ENCODE peak calls at places on chromosome 21, in seven cellular contexts. One of them, this sample, is unnamed.

GRCh38 chr21:34835526-34835925 is 166.7 kb downstream of the CLIC6 start:
- DNase-seq in uterus: peak; percentile 41
- DNase-seq in H1: no peak
- DNase-seq in right atrium auricular region: peak; percentile 80
- DNase-seq in transverse colon: peak; percentile 23
- DNase-seq in colonic mucosa: no peak
- DNase-seq in IMR-90: no peak
- DNase-seq in this sample: peak; percentile 59

GRCh38 chr21:32920474-32920873 is 105.3 kb upstream of the OLIG2 start:
- DNase-seq in transverse colon: no peak
- DNase-seq in right atrium auricular region: no peak
- DNase-seq in colonic mucosa: no peak
- DNase-seq in uterus: no peak
- DNase-seq in IMR-90: no peak
- DNase-seq in H1: no peak
- DNase-seq in this sample: peak; percentile 49

GRCh38 chr21:35905973-35906357 is 154.4 kb downstream of the SETD4 start:
- DNase-seq in IMR-90: no peak
- DNase-seq in uterus: no peak
- DNase-seq in transverse colon: no peak
- DNase-seq in colonic mucosa: no peak
- DNase-seq in right atrium auricular region: no peak
- DNase-seq in H1: no peak
- DNase-seq in this sample: no peak

GRCh38 chr21:34730194-34730593 is 61.4 kb downstream of the CLIC6 start:
- DNase-seq in H1: no peak
- DNase-seq in colonic mucosa: no peak
- DNase-seq in right atrium auricular region: no peak
- DNase-seq in uterus: no peak
- DNase-seq in IMR-90: no peak
- DNase-seq in transverse colon: no peak
- DNase-seq in this sample: no peak

GRCh38 chr21:21730524-21730923 is 732.3 kb downstream of the NCAM2 start:
- DNase-seq in right atrium auricular region: no peak
- DNase-seq in H1: no peak
- DNase-seq in IMR-90: peak; percentile 32
- DNase-seq in transverse colon: no peak
- DNase-seq in colonic mucosa: no peak
- DNase-seq in uterus: no peak
- DNase-seq in this sample: no peak

GRCh38 chr21:29376556-29376955 is 77.8 kb downstream of the BACH1 start:
- DNase-seq in transverse colon: peak; percentile 42
- DNase-seq in colonic mucosa: peak; percentile 52
- DNase-seq in IMR-90: no peak
- DNase-seq in right atrium auricular region: no peak
- DNase-seq in H1: peak; percentile 67
- DNase-seq in uterus: peak; percentile 16
- DNase-seq in this sample: peak; percentile 92

GRCh38 chr21:22536511-22536910 is 1538.3 kb downstream of the NCAM2 start:
- DNase-seq in colonic mucosa: no peak
- DNase-seq in transverse colon: no peak
- DNase-seq in H1: no peak
- DNase-seq in uterus: no peak
- DNase-seq in right atrium auricular region: no peak
- DNase-seq in IMR-90: no peak
- DNase-seq in this sample: no peak

GRCh38 chr21:34994646-34995631 is 54.2 kb downstream of the RUNX1 start:
- DNase-seq in colonic mucosa: no peak
- DNase-seq in transverse colon: no peak
- DNase-seq in right atrium auricular region: no peak
- DNase-seq in uterus: no peak
- DNase-seq in IMR-90: no peak
- DNase-seq in H1: no peak
- DNase-seq in this sample: no peak

GRCh38 chr21:33198346-33199135 is 31.2 kb upstream of the IFNAR2 start:
- DNase-seq in uterus: no peak
- DNase-seq in H1: no peak
- DNase-seq in right atrium auricular region: peak; percentile 84
- DNase-seq in transverse colon: peak; percentile 35
- DNase-seq in IMR-90: peak; percentile 63
- DNase-seq in colonic mucosa: no peak
- DNase-seq in this sample: no peak

GRCh38 chr21:32359719-32360260 is 33.0 kb downstream of the URB1 start:
- DNase-seq in uterus: no peak
- DNase-seq in transverse colon: no peak
- DNase-seq in IMR-90: no peak
- DNase-seq in H1: no peak
- DNase-seq in colonic mucosa: no peak
- DNase-seq in right atrium auricular region: no peak
- DNase-seq in this sample: no peak

GRCh38 chr21:44865561-44866280 is 7.8 kb downstream of the PTTG1IP start:
- DNase-seq in right atrium auricular region: no peak
- DNase-seq in H1: no peak
- DNase-seq in uterus: no peak
- DNase-seq in transverse colon: no peak
- DNase-seq in colonic mucosa: no peak
- DNase-seq in IMR-90: no peak
- DNase-seq in this sample: no peak
- H3K4me1 ChIP-seq in right atrium auricular region: peaks cover 70% of the 10 kb centered on the region
- H3K4me1 ChIP-seq in H1: peaks cover 14% of the 10 kb centered on the region
- H3K4me1 ChIP-seq in uterus: peaks cover 33% of the 10 kb centered on the region
- H3K4me1 ChIP-seq in transverse colon: peaks cover 55% of the 10 kb centered on the region
- H3K4me1 ChIP-seq in colonic mucosa: peaks cover 13% of the 10 kb centered on the region
- H3K4me1 ChIP-seq in IMR-90: peaks cover 32% of the 10 kb centered on the region
- H3K4me1 ChIP-seq in this sample: peaks cover 22% of the 10 kb centered on the region

DNA sequence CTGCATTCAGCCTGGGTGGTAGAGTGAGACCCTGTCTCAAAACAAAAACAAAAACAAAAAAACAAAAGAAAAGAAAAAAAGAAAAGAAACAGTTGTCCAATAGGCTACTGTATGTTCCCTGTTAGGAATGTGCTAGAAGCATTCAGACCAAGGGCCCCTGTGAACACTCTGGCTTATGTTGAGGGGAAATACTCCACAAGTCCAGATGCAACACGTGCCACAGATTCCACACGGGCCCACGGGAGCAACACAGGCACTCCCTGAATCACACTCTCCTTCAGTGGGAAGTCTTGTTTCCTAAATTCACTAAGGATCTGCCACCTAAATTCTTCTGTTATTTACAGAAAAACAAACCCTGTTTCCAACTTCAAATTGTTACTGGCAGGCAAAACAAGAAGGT is 291.1 kb downstream of the PCP4 start:
- DNase-seq in IMR-90: no peak
- DNase-seq in transverse colon: no peak
- DNase-seq in H1: no peak
- DNase-seq in right atrium auricular region: no peak
- DNase-seq in uterus: no peak
- DNase-seq in colonic mucosa: no peak
- DNase-seq in this sample: no peak
- H3K9me3 ChIP-seq in IMR-90: peaks cover 9% of the 10 kb centered on the region
- H3K9me3 ChIP-seq in transverse colon: no peaks in the 10 kb centered on the region
- H3K9me3 ChIP-seq in H1: no peaks in the 10 kb centered on the region
- H3K9me3 ChIP-seq in right atrium auricular region: no peaks in the 10 kb centered on the region
- H3K9me3 ChIP-seq in uterus: no peaks in the 10 kb centered on the region
- H3K9me3 ChIP-seq in colonic mucosa: no peaks in the 10 kb centered on the region
- H3K9me3 ChIP-seq in this sample: no peaks in the 10 kb centered on the region

DNA sequence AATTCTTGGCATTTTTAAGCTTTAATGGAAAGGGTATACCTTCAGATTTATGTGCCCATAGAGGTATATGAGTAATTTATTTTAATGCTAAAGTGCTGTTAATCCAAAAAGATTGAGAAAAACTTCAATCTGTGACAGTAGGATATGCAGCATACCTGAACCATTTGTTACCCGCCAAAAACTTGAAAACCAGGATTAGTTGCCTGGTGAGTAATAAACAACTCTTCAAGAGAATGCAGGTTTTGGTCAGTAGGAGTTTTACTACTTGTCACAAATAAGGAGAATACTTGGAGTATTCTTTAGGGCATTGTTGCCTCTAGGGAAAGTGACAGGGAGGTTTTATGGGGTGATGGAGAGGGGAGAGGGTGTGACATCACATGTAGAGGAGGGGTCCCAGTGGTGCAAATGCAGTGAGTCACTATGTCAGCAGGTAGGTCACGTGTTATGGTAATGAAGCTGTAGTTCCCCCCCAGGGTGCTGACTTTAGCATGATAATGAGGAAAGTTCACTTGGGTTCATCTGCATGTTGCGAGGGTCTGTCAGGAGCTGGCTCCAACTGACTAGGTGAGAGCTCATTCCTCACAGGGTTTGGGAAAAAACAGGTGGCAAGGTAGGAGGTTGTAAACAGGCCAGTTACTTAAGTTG is 23.1 kb downstream of the USP25 start:
- DNase-seq in uterus: no peak
- DNase-seq in IMR-90: no peak
- DNase-seq in colonic mucosa: no peak
- DNase-seq in transverse colon: no peak
- DNase-seq in H1: peak; percentile 86
- DNase-seq in right atrium auricular region: no peak
- DNase-seq in this sample: peak; percentile 95
- H3K4me1 ChIP-seq in uterus: no peaks in the 10 kb centered on the region
- H3K4me1 ChIP-seq in IMR-90: peaks cover 7% of the 10 kb centered on the region
- H3K4me1 ChIP-seq in colonic mucosa: peaks cover 20% of the 10 kb centered on the region
- H3K4me1 ChIP-seq in transverse colon: peaks cover 73% of the 10 kb centered on the region
- H3K4me1 ChIP-seq in H1: peaks cover 26% of the 10 kb centered on the region
- H3K4me1 ChIP-seq in right atrium auricular region: peaks cover 53% of the 10 kb centered on the region
- H3K4me1 ChIP-seq in this sample: no peaks in the 10 kb centered on the region

DNA sequence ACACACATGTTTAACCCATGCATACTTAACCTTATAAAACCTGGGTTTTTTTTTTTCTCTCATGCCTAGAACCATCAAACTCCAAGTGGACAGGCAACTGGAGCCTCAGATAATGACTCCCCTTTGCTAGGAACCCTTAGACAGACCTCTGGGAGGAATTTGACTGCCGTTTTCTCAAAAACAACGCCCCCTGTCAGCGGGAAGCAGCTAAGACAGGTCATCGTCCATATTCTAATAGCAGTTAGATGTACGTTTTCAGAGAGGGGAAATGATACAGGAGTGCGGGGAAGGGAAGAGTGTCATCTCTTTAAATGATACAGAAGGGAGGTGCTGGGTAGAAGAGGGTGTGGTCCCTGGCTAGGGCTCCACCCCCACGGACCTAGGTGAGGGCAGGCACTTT is 34.7 kb downstream of the LRRC3 start:
- DNase-seq in transverse colon: no peak
- DNase-seq in H1: no peak
- DNase-seq in IMR-90: no peak
- DNase-seq in right atrium auricular region: no peak
- DNase-seq in colonic mucosa: no peak
- DNase-seq in uterus: no peak
- DNase-seq in this sample: no peak
- H3K9me3 ChIP-seq in transverse colon: peaks cover 7% of the 10 kb centered on the region
- H3K9me3 ChIP-seq in H1: peaks cover 9% of the 10 kb centered on the region
- H3K9me3 ChIP-seq in IMR-90: peaks cover 24% of the 10 kb centered on the region
- H3K9me3 ChIP-seq in right atrium auricular region: peaks cover 16% of the 10 kb centered on the region
- H3K9me3 ChIP-seq in colonic mucosa: no peaks in the 10 kb centered on the region
- H3K9me3 ChIP-seq in uterus: no peaks in the 10 kb centered on the region
- H3K9me3 ChIP-seq in this sample: peaks cover 46% of the 10 kb centered on the region

DNA sequence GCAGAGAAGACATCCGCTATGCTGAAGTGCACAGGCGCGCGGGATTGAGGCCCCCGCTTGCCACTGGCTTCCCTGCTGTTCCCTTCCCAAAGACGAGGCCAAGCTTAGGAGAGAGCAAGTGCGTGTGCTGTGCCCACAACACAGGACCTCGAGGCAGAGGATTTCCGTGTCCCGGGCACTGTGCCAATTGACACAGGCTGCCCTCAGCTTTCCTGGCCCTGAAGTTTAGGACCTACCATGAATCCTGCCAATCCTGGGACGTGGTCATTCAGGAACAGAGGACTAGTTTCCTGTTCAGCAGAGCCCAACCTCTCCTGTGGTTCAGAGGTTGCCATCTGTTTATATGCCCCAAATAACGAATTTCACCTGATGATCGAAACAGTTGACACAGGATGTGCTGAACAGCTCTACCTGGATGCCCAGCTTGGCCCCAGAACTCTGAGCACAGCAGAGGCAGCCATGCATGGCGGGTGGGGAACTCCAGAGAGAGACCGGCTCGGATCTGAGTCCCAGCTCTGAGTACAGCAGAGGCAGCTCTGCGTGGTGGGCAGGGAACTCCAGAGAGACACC is 22.0 kb downstream of the SLC37A1 start:
- DNase-seq in right atrium auricular region: no peak
- DNase-seq in colonic mucosa: peak; percentile 55
- DNase-seq in H1: no peak
- DNase-seq in transverse colon: peak; percentile 42
- DNase-seq in IMR-90: no peak
- DNase-seq in uterus: no peak
- DNase-seq in this sample: no peak
- H3K4me1 ChIP-seq in right atrium auricular region: peaks cover 11% of the 10 kb centered on the region
- H3K4me1 ChIP-seq in colonic mucosa: peaks cover 9% of the 10 kb centered on the region
- H3K4me1 ChIP-seq in H1: peaks cover 3% of the 10 kb centered on the region
- H3K4me1 ChIP-seq in transverse colon: peaks cover 36% of the 10 kb centered on the region
- H3K4me1 ChIP-seq in IMR-90: no peaks in the 10 kb centered on the region
- H3K4me1 ChIP-seq in uterus: peaks cover 4% of the 10 kb centered on the region
- H3K4me1 ChIP-seq in this sample: no peaks in the 10 kb centered on the region

DNA sequence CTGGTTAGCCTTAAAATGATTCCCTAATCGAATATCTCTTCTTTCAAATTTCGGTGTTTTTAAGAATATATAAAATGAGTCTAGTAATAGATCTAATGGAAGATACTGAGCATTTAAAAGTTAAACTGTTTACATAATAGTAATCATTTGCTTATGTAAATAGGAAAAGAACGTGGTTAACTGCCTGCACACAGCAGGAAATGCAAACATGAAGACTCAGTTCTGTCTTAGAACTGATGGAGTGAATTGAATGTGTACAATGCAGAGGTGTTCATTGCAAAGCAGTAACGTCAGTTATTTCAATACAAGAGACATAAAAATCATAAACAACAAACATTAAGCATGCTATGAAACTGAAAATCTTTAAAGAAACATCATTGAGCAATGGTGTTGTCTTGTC is 359.4 kb upstream of the ADAMTS5 start:
- DNase-seq in uterus: no peak
- DNase-seq in IMR-90: no peak
- DNase-seq in transverse colon: no peak
- DNase-seq in H1: no peak
- DNase-seq in colonic mucosa: no peak
- DNase-seq in right atrium auricular region: no peak
- DNase-seq in this sample: no peak
- H3K9me3 ChIP-seq in uterus: no peaks in the 10 kb centered on the region
- H3K9me3 ChIP-seq in IMR-90: no peaks in the 10 kb centered on the region
- H3K9me3 ChIP-seq in transverse colon: no peaks in the 10 kb centered on the region
- H3K9me3 ChIP-seq in H1: no peaks in the 10 kb centered on the region
- H3K9me3 ChIP-seq in colonic mucosa: no peaks in the 10 kb centered on the region
- H3K9me3 ChIP-seq in right atrium auricular region: peaks cover 5% of the 10 kb centered on the region
- H3K9me3 ChIP-seq in this sample: no peaks in the 10 kb centered on the region

This sample was measured in endodermal cell.